ENCODE peak calls at places on chromosomes 5 and 9, in nine cellular contexts. C is epithelial cell of esophagus; T is stimulated activated CD8-positive, alpha-beta memory T cell treated with anti-CD3 and anti-CD28 coated beads, Interleukin-12 subunit alpha, Interleukin-12 subunit beta, amount 100 ng/mL, for 1 hour; F is NCI-H510A; Y is left lung; X is substantia nigra; W is AG20443; A is T1000; J is sciatic nerve. R is an unnamed sample.

GRCh38 chr5:151225475-151225874 is 1.6 kb upstream of the CCDC69 start:
- DNase-seq in C (no peak), T (no peak), F (no peak), Y (no peak), X (no peak), W (no peak), A (no peak), J (no peak), R (no peak)

GRCh38 chr9:69121155-69122085 is 52.7 kb upstream of the TJP2 start:
- DNase-seq in C (peak; percentile 43), T (no peak), F (peak; percentile 75), Y (peak; percentile 87), X (peak; percentile 61), W (peak; percentile 55), A (peak; percentile 14), J (peak; percentile 69), R (peak; percentile 45)

GRCh38 chr9:13705356-13705755 is 425.9 kb upstream of the MPDZ start:
- DNase-seq in C (no peak), T (no peak), F (no peak), Y (no peak), X (no peak), W (no peak), A (no peak), J (no peak), R (no peak)

GRCh38 chr9:89153618-89154017 is 25.0 kb downstream of the SHC3 start:
- DNase-seq in C (peak; percentile 95), T (no peak), F (no peak), Y (no peak), X (no peak), W (peak; percentile 74), A (peak; percentile 23), J (no peak), R (no peak)

GRCh38 chr9:127854169-127854833 is at the start of gene ENG:
- DNase-seq in C (peak; percentile 53), T (no peak), F (no peak), Y (peak; percentile 91), X (peak; percentile 44), W (peak; percentile 85), A (no peak), J (peak; percentile 87), R (no peak)

GRCh38 chr5:74538206-74538661 is 102.3 kb downstream of the ENC1 start:
- DNase-seq in C (peak; percentile 44), T (no peak), F (no peak), Y (no peak), X (peak; percentile 15), W (peak; percentile 67), A (no peak), J (peak; percentile 74), R (no peak)

GRCh38 chr9:114231218-114232090 is 76.1 kb downstream of the COL27A1 start:
- DNase-seq in C (peak; percentile 40), T (no peak), F (no peak), Y (no peak), X (no peak), W (no peak), A (no peak), J (no peak), R (no peak)

GRCh38 chr9:20028849-20029231 is 240.0 kb upstream of the SLC24A2 start:
- DNase-seq in C (no peak), T (no peak), F (no peak), Y (no peak), X (no peak), W (no peak), A (no peak), J (no peak), R (no peak)

GRCh38 chr5:154395407-154396106 is 50.2 kb upstream of the SAP30L start:
- DNase-seq in C (peak; percentile 90), T (no peak), F (peak; percentile 43), Y (peak; percentile 79), X (no peak), W (no peak), A (no peak), J (no peak), R (peak; percentile 22)

GRCh38 chr5:8522635-8523034 is 653.7 kb downstream of the MTRR start:
- DNase-seq in C (no peak), T (no peak), F (no peak), Y (no peak), X (no peak), W (no peak), A (no peak), J (no peak), R (no peak)

GRCh38 chr5:176788091-176788490 is 22.3 kb upstream of the UNC5A start:
- DNase-seq in C (peak; percentile 37), T (no peak), F (no peak), Y (no peak), X (no peak), W (no peak), A (no peak), J (no peak), R (no peak)

GRCh38 chr5:39447059-39447458 is 22.3 kb upstream of the DAB2 start:
- DNase-seq in C (no peak), T (no peak), F (no peak), Y (no peak), X (no peak), W (no peak), A (peak; percentile 18), J (no peak), R (no peak)